ENCODE peak calls at places on chromosomes 16 and 17, in four cellular contexts. F is neuronal stem cell, A is right atrium auricular region, T is PC-9. D is an unnamed sample. For H3K4me1 and H3K36me3, the result is how much of the 10 kb centered on the place peaks cover.

GRCh38 chr17:74192950-74193781 is 10.3 kb upstream of the RPL38 start:
- DNase-seq in F (no peak), A (no peak), T (no peak), D (no peak)

GRCh38 chr17:3535253-3535995 is 22.2 kb downstream of the TRPV3 start:
- DNase-seq in F (peak), A (no peak), T (no peak), D (no peak)

GRCh38 chr17:78128616-78129384 is at the start of gene TMC6:
- DNase-seq in F (peak), A (no peak), T (peak), D (no peak)

GRCh38 chr16:81137754-81138153 is 41.6 kb upstream of the GCSH start:
- DNase-seq in F (no peak), A (no peak), T (no peak), D (no peak)

GRCh38 chr16:4664538-4665418 is 28.6 kb upstream of the NUDT16L1 start:
- DNase-seq in F (no peak), A (no peak), T (no peak), D (no peak)

GRCh38 chr17:38568845-38569510 is 36.8 kb downstream of the SRCIN1 start:
- DNase-seq in F (no peak), A (no peak), T (no peak), D (no peak)

GRCh38 chr16:19844945-19845641 is 39.6 kb downstream of the GPRC5B start:
- DNase-seq in F (no peak), A (no peak), T (no peak), D (peak)

GRCh38 chr17:73924488-73925186 is 278.8 kb upstream of the RPL38 start:
- DNase-seq in F (no peak), A (no peak), T (no peak), D (no peak)

GRCh38 chr17:43839670-43840101 is 6.7 kb upstream of the MPP3 start:
- DNase-seq in F (no peak), A (no peak), T (peak), D (no peak)

GRCh38 chr16:16045879-16046278 is 96.5 kb downstream of the ABCC1 start:
- DNase-seq in F (no peak), A (no peak), T (no peak), D (peak)

GRCh38 chr17:15444805-15445204 is 22.6 kb downstream of the CDRT4 start:
- DNase-seq in F (no peak), A (no peak), T (no peak), D (no peak)

GRCh38 chr17:10585529-10585928 is 36.1 kb upstream of the MYH2 start:
- DNase-seq in F (no peak), A (no peak), T (no peak), D (no peak)

GRCh38 chr16:17301593-17302135 is 169.1 kb downstream of the XYLT1 start:
- DNase-seq in F (no peak), A (no peak), T (no peak), D (no peak)

GRCh38 chr17:35901776-35902175 is 21.6 kb upstream of the CCL5 start:
- DNase-seq in F (no peak), A (no peak), T (no peak), D (no peak)

GRCh38 chr16:53695070-53695469 is 8.6 kb downstream of the RPGRIP1L start:
- DNase-seq in F (no peak), A (no peak), T (no peak), D (peak)

GRCh38 chr17:35235917-35236316 is 7.0 kb upstream of the SLFN5 start:
- DNase-seq in F (no peak), A (no peak), T (no peak), D (no peak)

GRCh38 chr17:80751460-80752368 is 207.1 kb downstream of the RPTOR start:
- DNase-seq in F (peak), A (no peak), T (no peak), D (peak)

GRCh38 chr17:34999456-34999855 is 19.1 kb downstream of the LIG3 start:
- DNase-seq in F (no peak), A (no peak), T (no peak), D (no peak)

GRCh38 chr16:62408760-62409159 is 372.5 kb upstream of the CDH8 start:
- DNase-seq in F (peak), A (no peak), T (no peak), D (no peak)

GRCh38 chr17:7523033-7523432 is 25.8 kb upstream of the TNFSF12 start:
- DNase-seq in F (no peak), A (no peak), T (no peak), D (no peak)

GRCh38 chr17:28030386-28030785 is 12.1 kb upstream of the NLK start:
- DNase-seq in F (no peak), A (no peak), T (no peak), D (no peak)

GRCh38 chr17:79536212-79536840 is 74.5 kb downstream of the RBFOX3 start:
- DNase-seq in F (no peak), A (no peak), T (no peak), D (no peak)

GRCh38 chr17:63696381-63696961 is 3.5 kb downstream of the LIMD2 start:
- DNase-seq in F (peak), A (no peak), T (no peak), D (peak)

GRCh38 chr17:44976198-44976597 is 8.1 kb upstream of the C1QL1 start:
- DNase-seq in F (no peak), A (no peak), T (no peak), D (no peak)

GRCh38 chr16:69526831-69527655 is 38.7 kb upstream of the NFAT5 start:
- DNase-seq in F (no peak), A (no peak), T (no peak), D (no peak)

GRCh38 chr17:2510559-2510958 is 1.1 kb downstream of the METTL16 start:
- DNase-seq in F (no peak), A (no peak), T (no peak), D (no peak)

DNA sequence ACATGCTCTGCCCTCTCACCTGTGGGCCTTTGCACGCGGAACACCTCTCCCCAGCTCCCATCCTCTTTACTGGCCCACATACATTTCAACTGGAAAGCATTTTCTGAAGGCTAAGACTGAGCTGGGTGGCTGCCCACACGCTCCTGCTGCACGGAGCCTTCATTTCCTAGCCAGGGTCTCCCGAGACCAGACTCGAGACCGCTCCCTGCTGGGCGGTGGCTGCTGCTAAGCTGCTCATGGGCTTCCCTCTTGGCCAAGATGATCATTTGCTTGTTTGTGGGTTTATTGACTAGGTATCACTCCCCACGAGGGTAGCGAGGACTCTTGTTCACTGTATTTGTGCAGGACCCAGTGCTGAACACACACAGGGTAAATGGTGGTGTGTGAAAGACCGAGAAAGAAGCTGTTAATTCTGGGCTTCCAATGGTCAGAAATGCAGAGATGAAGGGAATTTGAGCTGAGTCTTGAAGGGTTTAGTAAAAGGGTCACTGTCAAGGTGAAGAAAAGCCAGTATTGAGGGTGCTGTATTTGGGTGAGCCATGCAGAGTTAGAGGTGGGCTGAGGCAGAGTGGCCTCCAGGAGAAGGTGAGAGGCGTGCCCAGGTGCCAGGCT is 907 bp downstream of the TRAPPC2L start:
- DNase-seq in F (peak), A (peak), T (no peak), D (peak)
- H3K4me1 ChIP-seq in F (under half), A (under half), T (under half), D (under half)

GRCh38 chr17:48591435-48592077 is 1.5 kb upstream of the HOXB3 start:
- DNase-seq in F (no peak), A (no peak), T (no peak), D (no peak)
- H3K4me3 ChIP-seq in F (no peak), A (no peak), T (no peak), D (no peak)

GRCh38 chr17:50697076-50697475 is 10.6 kb downstream of the ANKRD40 start:
- DNase-seq in F (no peak), A (no peak), T (no peak), D (no peak)
- H3K36me3 ChIP-seq in F (under half), A (half or more), T (half or more), D (half or more)

GRCh38 chr16:58516768-58517107 is 1.4 kb downstream of the SETD6 start:
- DNase-seq in F (no peak), A (no peak), T (no peak), D (no peak)
- H3K4me1 ChIP-seq in F (under half), A (under half), T (under half), D (under half)

GRCh38 chr16:31106509-31107464 is 1.4 kb upstream of the BCKDK start:
- DNase-seq in F (no peak), A (no peak), T (peak), D (no peak)

GRCh38 chr16:31108035-31108793 is at the start of gene BCKDK:
- DNase-seq in F (peak), A (no peak), T (no peak), D (peak)

GRCh38 chr16:31108794-31109558 is 790 bp downstream of the BCKDK start:
- DNase-seq in F (no peak), A (no peak), T (no peak), D (no peak)

GRCh38 chr16:31107465-31107867 is 720 bp upstream of the BCKDK start:
- DNase-seq in F (no peak), A (no peak), T (no peak), D (no peak)

DNA sequence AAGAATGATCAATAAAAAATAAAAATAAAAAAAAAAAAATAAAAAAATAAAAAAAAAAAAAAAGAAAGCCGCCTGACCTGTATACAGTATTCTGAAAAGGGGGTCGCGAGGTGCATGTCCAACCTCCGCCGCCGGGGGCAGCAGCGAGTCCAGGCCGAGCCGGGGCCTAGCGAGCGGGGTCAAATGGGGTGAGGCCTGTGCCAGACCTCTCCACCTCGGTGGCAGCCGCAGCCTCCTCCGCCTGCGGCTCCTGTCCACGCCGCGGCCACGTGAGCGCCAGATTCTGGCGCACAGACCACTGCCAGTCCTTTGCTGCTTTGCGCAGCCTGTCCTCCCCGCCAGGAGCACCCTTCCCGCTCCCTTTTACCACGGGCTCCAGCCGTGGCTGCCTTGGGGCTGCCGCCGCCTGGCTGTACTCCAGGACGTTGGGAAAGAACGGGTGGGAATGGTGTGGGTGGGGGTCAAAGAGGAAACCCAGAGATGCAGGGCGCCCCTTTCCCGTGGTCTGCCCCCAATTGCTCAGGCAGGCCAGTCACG is 2.4 kb upstream of the BCKDK start:
- DNase-seq in F (peak), A (peak), T (peak), D (peak)
- H3K4me3 ChIP-seq in F (no peak), A (peak), T (peak), D (no peak)

DNA sequence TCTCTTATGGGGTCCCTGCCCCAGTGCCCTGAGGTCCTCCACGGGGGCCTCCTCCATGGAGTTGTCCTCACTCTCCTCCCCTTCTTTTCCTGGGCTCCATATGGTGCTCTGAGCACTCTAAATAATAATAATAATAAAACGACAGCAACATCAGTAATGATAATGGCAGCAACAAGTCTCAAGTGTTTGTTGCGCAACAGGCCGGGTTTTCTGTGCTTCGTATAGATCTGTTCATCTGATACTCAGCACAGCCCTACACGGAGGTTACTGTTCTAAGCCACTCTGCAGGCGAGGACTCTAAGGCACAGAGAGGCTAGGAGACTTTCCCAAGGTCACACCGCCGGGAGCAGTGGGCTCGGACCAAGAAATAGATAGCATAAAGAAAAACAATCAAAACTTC is 13.7 kb downstream of the CIBAR2 start:
- DNase-seq in F (no peak), A (no peak), T (no peak), D (no peak)
- H3K36me3 ChIP-seq in F (under half), A (under half), T (under half), D (under half)

GRCh38 chr17:65035191-65035590 is 21.3 kb downstream of the GNA13 start:
- DNase-seq in F (no peak), A (no peak), T (no peak), D (no peak)

GRCh38 chr17:65035704-65036103 is 20.8 kb downstream of the GNA13 start:
- DNase-seq in F (no peak), A (no peak), T (no peak), D (no peak)

GRCh38 chr17:65039349-65039988 is 17.1 kb downstream of the GNA13 start:
- DNase-seq in F (no peak), A (no peak), T (peak), D (no peak)

GRCh38 chr17:65041518-65041917 is 15.0 kb downstream of the GNA13 start:
- DNase-seq in F (no peak), A (no peak), T (no peak), D (no peak)

DNA sequence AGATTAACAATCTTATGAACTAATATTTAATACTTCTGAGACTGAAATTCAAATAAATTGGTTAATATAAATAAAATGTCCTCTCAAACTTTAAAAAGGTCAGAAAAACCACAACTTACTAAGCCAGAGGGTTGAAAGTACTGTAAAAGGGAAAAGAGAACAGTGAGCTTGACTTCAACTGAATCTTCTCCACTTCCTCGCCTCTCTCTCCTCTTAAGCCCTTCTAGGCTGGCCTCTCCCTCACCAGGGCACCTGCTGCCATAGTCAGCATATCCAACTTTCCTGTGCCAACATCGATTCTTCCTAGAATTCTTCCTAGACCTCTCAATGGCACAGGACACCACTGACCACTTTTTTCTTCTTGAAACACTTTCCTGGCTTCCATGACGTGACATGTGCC is 19.4 kb downstream of the GNA13 start:
- DNase-seq in F (no peak), A (no peak), T (no peak), D (no peak)
- H3K4me1 ChIP-seq in F (under half), A (under half), T (under half), D (under half)

GRCh38 chr17:58328195-58329034 is at the start of gene TSPOAP1:
- DNase-seq in F (no peak), A (no peak), T (no peak), D (no peak)
- H3K4me3 ChIP-seq in F (peak), A (no peak), T (no peak), D (no peak)

DNA sequence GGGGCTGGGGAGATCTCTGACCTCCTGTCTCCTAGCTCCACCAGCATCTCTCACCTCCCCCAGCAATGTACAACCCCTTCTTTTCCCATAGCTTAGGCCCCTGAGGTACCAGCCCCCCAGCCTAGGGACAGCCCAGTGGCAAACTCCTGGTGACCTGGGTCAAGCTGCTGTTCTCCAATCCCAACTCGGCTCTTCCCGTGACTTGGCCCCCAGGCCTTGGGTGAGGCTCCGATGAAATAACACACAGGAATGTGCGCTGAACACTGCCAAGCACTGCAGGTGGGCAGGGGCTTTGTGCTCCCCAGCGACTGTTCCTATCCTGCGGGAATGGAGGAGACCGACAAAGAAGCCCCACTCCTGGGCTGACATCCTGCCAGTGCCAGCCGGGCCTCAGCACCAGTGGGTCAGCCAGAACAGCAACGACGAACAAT is 63.7 kb upstream of the AMZ2 start:
- DNase-seq in F (no peak), A (no peak), T (peak), D (no peak)
- H3K36me3 ChIP-seq in F (under half), A (under half), T (under half), D (under half)

DNA sequence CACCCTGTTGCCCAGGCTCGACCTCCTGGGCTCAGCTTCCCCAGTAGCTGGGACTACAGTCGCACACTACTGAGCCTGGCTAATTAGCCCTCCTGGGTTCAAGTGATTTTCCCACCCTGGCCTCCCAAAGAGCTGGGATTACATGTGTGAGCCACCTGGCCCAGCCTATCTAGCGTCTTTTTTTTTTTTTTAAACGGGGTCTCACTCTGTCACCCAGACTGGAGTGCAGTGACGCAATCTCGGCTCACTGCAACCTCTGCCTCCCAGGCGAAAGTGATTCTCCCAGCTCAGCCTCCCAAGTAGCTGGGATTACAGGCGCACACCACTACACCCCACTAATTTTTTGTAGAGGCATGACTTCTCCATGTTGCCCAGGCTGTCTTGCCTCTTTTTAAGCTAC is 33.3 kb downstream of the GLG1 start:
- DNase-seq in F (no peak), A (no peak), T (no peak), D (no peak)
- H3K4me1 ChIP-seq in F (under half), A (under half), T (under half), D (under half)

D was measured in SJSA1.